ENCODE peak calls at places on chromosome 2, in seven cellular contexts. G, Y, C, Q, R, S and V are unnamed samples.

GRCh38 chr2:24643051-24643450 is 150.1 kb downstream of the PTRHD1 start:
- DNase-seq in Q (no peak), R (no peak), C (no peak), S (no peak), G (no peak), Y (no peak), V (no peak)

GRCh38 chr2:109376796-109377495 is 236.8 kb downstream of the SEPTIN10 start:
- DNase-seq in C (peak; percentile 72), S (no peak), Y (no peak), R (no peak), Q (no peak), G (no peak), V (no peak)

GRCh38 chr2:202605174-202605573 is 29.6 kb upstream of the FAM117B start:
- DNase-seq in R (no peak), C (no peak), G (peak; percentile 15), Q (no peak), S (no peak), Y (no peak), V (no peak)

GRCh38 chr2:36839976-36840617 is 126.2 kb downstream of the STRN start:
- DNase-seq in G (no peak), Y (no peak), S (no peak), Q (peak; percentile 20), C (no peak), R (no peak), V (no peak)

GRCh38 chr2:71798266-71799012 is 345.1 kb downstream of the DYSF start:
- DNase-seq in S (peak; percentile 34), R (peak; percentile 24), Q (peak; percentile 87), Y (peak; percentile 89), C (peak; percentile 64), G (peak; percentile 53), V (peak; percentile 63)

GRCh38 chr2:233430091-233430490 is 75.8 kb downstream of the DGKD start:
- DNase-seq in G (peak; percentile 91), Y (no peak), C (peak; percentile 30), S (no peak), R (no peak), Q (no peak), V (no peak)

GRCh38 chr2:73324126-73324525 is 30.8 kb upstream of the EGR4 start:
- DNase-seq in R (no peak), G (no peak), Q (no peak), Y (no peak), C (no peak), S (no peak), V (no peak)

GRCh38 chr2:120641366-120641771 is 94.3 kb upstream of the GLI2 start:
- DNase-seq in S (no peak), Y (no peak), R (no peak), C (peak; percentile 51), Q (no peak), G (no peak), V (no peak)

GRCh38 chr2:19028617-19029016 is 329.8 kb downstream of the OSR1 start:
- DNase-seq in G (no peak), R (no peak), C (no peak), Y (no peak), Q (no peak), S (no peak), V (no peak)

DNA sequence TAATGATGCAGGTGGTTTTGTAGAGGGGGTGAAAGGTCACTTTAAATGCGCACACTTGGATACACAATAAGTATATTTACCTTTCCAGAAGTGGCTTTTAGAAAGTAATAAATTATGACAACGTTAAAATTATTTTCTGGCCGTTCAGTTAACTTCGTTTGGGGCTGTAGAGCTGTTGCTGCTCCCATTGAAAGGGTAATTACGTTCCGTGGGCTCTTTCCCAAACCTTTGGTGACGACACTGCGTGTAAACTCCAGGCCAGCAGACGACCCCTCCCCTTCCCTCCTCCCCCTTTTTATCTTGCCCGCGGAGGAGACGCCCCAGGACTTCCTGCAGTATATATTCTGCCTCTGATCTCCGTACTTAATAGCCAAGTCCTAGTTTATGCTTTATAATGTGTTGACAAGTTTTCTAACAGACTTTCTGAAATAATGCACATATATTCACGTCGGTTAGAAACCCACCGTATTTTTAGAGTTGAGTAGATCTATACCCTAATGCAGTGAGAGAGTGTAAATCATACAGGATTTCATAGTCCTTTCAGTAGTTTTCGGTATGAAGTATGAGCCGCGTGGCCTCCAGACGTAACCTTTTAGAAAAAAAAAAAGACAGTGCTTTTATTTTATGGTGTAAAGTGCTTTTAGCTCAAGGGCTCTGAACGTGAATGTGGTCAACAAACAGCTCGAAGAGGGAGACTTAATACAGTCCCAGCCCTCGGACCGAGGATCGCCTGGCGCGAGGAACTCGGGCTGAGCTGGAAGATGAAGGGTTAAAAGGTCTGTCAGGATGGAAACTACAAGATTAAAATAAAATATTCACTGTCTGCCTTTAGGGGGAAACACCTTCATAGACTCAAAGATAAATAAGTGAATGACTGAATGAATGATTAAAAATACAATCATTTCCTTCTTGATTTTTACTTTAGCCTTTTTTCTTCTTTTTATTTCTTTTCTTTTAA is 3.8 kb upstream of the BCL11A start:
- DNase-seq in Q (peak; percentile 56), S (no peak), R (no peak), G (no peak), Y (peak; percentile 48), C (no peak), V (no peak)
- TF ChIP-seq EZH2phosphoT487 in Q (no peak), S (no peak), R (no peak), G (no peak), Y (no peak), C (no peak), V (no peak)

GRCh38 chr2:237264480-237265219 is 149.3 kb downstream of the COL6A3 start:
- DNase-seq in R (no peak), S (no peak), G (peak; percentile 89), Q (no peak), Y (no peak), C (peak; percentile 98), V (no peak)

GRCh38 chr2:237270556-237270955 is 143.4 kb downstream of the COL6A3 start:
- DNase-seq in S (no peak), Y (no peak), C (peak; percentile 30), R (no peak), Q (no peak), G (no peak), V (no peak)

GRCh38 chr2:237271698-237272097 is 142.3 kb downstream of the COL6A3 start:
- DNase-seq in S (no peak), Q (no peak), G (no peak), C (no peak), R (no peak), Y (no peak), V (no peak)

GRCh38 chr2:237268004-237268708 is 145.8 kb downstream of the COL6A3 start:
- DNase-seq in R (no peak), Y (no peak), G (no peak), C (no peak), S (no peak), Q (no peak), V (no peak)

GRCh38 chr2:237269121-237269875 is 144.7 kb downstream of the COL6A3 start:
- DNase-seq in Y (no peak), Q (no peak), R (no peak), S (no peak), C (no peak), G (no peak), V (no peak)
- TF ChIP-seq EZH2 in Y (no peak), Q (no peak), R (no peak), S (no peak), C (no peak), G (no peak), V (no peak)

GRCh38 chr2:237699870-237700582 is 72.6 kb downstream of the LRRFIP1 start:
- DNase-seq in G (no peak), C (no peak), R (no peak), S (no peak), Q (peak; percentile 7), Y (no peak), V (no peak)

GRCh38 chr2:237702439-237703397 is 75.3 kb downstream of the LRRFIP1 start:
- DNase-seq in Q (peak; percentile 80), G (no peak), Y (peak; percentile 51), R (peak; percentile 35), C (peak; percentile 83), S (no peak), V (peak; percentile 72)

GRCh38 chr2:237700583-237701032 is 73.2 kb downstream of the LRRFIP1 start:
- DNase-seq in R (peak; percentile 54), Q (peak; percentile 22), G (no peak), C (peak; percentile 74), Y (no peak), S (no peak), V (peak; percentile 70)

GRCh38 chr2:237701859-237702370 is 74.5 kb downstream of the LRRFIP1 start:
- DNase-seq in Q (no peak), G (no peak), S (no peak), R (no peak), C (no peak), Y (no peak), V (no peak)

GRCh38 chr2:237701033-237701858 is 73.9 kb downstream of the LRRFIP1 start:
- DNase-seq in S (no peak), Q (peak; percentile 15), C (no peak), R (no peak), G (no peak), Y (no peak), V (no peak)
- H3K4me1 ChIP-seq in S (peaks cover 55% of the 10 kb centered on the region), Q (peaks cover 86% of the 10 kb centered on the region), C (peaks cover 56% of the 10 kb centered on the region), R (peaks cover 75% of the 10 kb centered on the region), G (peaks cover 29% of the 10 kb centered on the region), Y (peaks cover 28% of the 10 kb centered on the region), V (peaks cover 76% of the 10 kb centered on the region)

DNA sequence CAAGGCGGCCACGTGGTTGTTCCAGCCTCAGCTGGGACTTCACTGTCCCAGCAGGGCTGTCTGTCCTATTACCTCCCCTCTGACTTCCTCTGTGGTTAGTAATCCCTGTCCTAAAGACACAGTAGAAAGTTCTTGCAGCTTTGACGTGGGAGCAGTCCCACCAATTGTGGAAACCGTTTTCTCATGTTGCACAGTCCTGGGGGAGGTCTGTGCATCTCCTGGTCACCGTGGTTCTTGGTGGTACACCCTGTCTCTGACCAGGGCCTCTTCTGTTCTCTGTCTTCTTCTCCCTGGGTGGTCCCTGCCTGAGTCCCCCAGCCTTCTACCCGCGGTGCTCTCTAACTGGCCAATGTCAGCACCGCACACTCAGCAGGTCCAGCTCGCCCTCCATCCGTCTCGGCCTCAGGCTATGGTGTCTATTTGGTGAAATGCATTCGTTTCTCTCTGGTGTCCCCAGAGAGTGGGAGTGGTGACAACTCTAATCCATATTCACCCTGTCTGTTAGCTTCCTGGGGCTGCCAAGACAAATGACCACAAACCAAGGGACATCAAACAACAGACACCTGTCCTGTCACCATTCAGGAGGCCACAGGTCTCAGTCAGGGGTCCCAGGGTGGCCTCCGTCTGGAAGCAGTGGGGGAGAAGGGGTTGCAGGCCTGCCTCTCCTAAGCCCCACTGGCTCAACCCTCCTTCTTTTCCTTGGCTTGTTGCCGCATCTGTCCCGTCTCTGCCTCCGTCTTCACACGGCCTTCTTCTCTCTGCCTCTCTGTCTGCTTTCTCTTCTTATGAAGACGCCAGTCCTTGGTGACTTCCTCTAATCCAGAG is 99.8 kb downstream of the SH3BP4 start:
- DNase-seq in Q (no peak), S (no peak), C (peak; percentile 74), R (no peak), Y (no peak), G (no peak), V (no peak)
- TF ChIP-seq EZH2phosphoT487 in Q (no peak), S (no peak), C (no peak), R (no peak), Y (no peak), G (no peak), V (no peak)